ENCODE peak calls at places on chromosomes 13 and 19, in five cellular contexts. B is AG09309, I is psoas muscle, H is astrocyte, V is IMR-90. A is an unnamed sample.

GRCh38 chr13:80074143-80074752 is 266.7 kb downstream of the SPRY2 start:
- DNase-seq in B (no peak), I (no peak), H (no peak), V (no peak), A (no peak)

GRCh38 chr19:37963190-37963947 is 56.4 kb downstream of the SIPA1L3 start:
- DNase-seq in B (peak), I (no peak), H (peak), V (peak), A (peak)

GRCh38 chr19:56601375-56601774 is 6.3 kb downstream of the ZNF71 start:
- DNase-seq in B (no peak), I (no peak), H (peak), V (peak), A (no peak)

GRCh38 chr19:29715695-29716581 is 877 bp upstream of the C19orf12 start:
- DNase-seq in B (no peak), I (no peak), H (no peak), V (no peak), A (peak)

GRCh38 chr13:75223981-75224742 is 257.8 kb downstream of the TBC1D4 start:
- DNase-seq in B (no peak), I (no peak), H (no peak), V (no peak), A (no peak)

GRCh38 chr19:41531438-41532311 is 44.3 kb upstream of the CEACAM21 start:
- DNase-seq in B (no peak), I (peak), H (no peak), V (peak), A (peak)

GRCh38 chr13:79289557-79289956 is 116.5 kb downstream of the RBM26 start:
- DNase-seq in B (no peak), I (no peak), H (no peak), V (no peak), A (peak)

GRCh38 chr13:98216135-98216565 is 39.1 kb upstream of the RNF113B start:
- DNase-seq in B (no peak), I (peak), H (peak), V (peak), A (no peak)

GRCh38 chr19:12638611-12639182 is 27.8 kb downstream of the MAN2B1 start:
- DNase-seq in B (no peak), I (no peak), H (no peak), V (no peak), A (no peak)

DNA sequence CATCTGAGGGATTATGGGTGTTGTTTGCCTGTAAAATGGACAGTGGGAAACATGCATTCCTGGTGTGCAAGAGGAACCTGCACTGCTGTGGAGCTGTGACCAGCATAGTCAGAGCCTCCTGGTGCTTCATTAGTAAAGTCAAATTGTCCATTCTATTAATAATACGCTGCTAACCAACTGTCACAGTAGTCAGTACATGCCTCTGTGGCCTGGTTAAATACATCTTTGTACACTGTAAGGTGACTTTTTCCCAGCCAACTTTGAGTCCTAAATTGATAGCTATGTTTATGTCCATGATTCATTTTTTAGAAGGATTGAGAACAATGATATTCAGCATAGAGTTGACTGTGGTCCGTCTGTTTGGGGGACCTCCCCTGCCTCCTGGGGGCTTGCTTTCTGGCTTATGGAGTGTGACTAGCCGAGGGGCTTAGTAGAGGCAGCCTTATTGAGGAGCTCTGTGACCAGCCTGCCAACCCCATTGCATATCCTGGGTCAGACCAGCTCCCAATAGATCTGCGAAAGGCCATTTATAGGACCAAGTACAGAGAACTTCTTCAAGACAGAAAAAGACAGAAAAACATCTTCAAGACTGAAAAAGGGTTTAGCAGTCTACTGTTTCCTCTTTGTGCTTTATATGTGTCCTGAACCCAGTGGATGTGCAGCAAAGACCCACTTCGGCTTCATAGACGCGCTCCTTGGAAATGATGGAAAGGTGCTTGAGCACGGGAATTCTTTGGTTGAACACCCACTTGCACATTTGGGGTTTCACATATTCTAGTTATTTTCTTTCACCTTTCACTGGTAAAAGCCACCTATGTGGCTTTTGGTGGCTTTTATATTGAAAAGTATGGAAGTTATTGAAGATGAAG is 4.3 kb downstream of the GPR183 start:
- DNase-seq in B (no peak), I (no peak), H (no peak), V (no peak), A (no peak)
- H3K4me3 ChIP-seq in B (no peak), I (no peak), H (no peak), V (no peak), A (no peak)

GRCh38 chr19:17968376-17968775 is 1.5 kb downstream of the KCNN1 start:
- DNase-seq in B (no peak), I (no peak), H (no peak), V (no peak), A (no peak)

GRCh38 chr19:17966115-17966455 is 822 bp upstream of the KCNN1 start:
- DNase-seq in B (no peak), I (no peak), H (no peak), V (no peak), A (no peak)

GRCh38 chr19:17967258-17968051 is 548 bp downstream of the KCNN1 start:
- DNase-seq in B (no peak), I (no peak), H (no peak), V (no peak), A (no peak)

GRCh38 chr19:17965370-17966114 is 1.4 kb upstream of the KCNN1 start:
- DNase-seq in B (no peak), I (no peak), H (no peak), V (no peak), A (no peak)

GRCh38 chr19:17966497-17967257 is at the start of gene KCNN1:
- DNase-seq in B (no peak), I (no peak), H (no peak), V (no peak), A (no peak)
- H3K4me3 ChIP-seq in B (no peak), I (peak), H (no peak), V (peak), A (no peak)

DNA sequence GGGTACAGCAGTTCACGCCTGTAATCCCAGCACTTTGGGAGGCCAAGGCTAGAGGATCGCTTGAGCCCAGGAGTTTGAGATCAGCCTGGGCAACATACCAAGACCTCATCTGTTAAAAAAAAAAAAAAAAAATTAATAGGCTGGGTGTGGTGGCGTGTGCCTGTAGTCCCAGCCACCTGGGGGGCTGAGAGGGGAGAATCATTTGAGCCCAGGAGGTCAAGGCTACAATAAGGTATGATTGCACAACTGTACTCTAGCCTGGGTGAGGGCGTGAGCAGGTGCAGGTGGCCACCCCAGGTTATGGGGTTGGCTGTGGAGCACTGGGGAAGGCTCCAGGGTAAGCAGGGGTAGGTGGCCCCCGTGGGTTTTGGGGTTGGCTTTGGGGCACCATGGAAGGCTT is 33.9 kb downstream of the MCF2L start:
- DNase-seq in B (no peak), I (no peak), H (no peak), V (no peak), A (no peak)
- H3K4me3 ChIP-seq in B (no peak), I (no peak), H (no peak), V (no peak), A (no peak)

GRCh38 chr13:99542788-99543406 is 41.6 kb downstream of the TM9SF2 start:
- DNase-seq in B (no peak), I (no peak), H (no peak), V (no peak), A (no peak)
- H3K4me3 ChIP-seq in B (no peak), I (no peak), H (no peak), V (no peak), A (no peak)

GRCh38 chr13:49219647-49220034 is 497 bp upstream of the MLNR start:
- DNase-seq in B (no peak), I (no peak), H (no peak), V (no peak), A (no peak)

GRCh38 chr13:49217962-49218492 is 2.1 kb upstream of the MLNR start:
- DNase-seq in B (no peak), I (no peak), H (no peak), V (no peak), A (no peak)

GRCh38 chr13:49218493-49219051 is 1.6 kb upstream of the MLNR start:
- DNase-seq in B (no peak), I (no peak), H (no peak), V (peak), A (no peak)

GRCh38 chr13:49220035-49220855 is at the start of gene MLNR:
- DNase-seq in B (no peak), I (peak), H (peak), V (no peak), A (no peak)

DNA sequence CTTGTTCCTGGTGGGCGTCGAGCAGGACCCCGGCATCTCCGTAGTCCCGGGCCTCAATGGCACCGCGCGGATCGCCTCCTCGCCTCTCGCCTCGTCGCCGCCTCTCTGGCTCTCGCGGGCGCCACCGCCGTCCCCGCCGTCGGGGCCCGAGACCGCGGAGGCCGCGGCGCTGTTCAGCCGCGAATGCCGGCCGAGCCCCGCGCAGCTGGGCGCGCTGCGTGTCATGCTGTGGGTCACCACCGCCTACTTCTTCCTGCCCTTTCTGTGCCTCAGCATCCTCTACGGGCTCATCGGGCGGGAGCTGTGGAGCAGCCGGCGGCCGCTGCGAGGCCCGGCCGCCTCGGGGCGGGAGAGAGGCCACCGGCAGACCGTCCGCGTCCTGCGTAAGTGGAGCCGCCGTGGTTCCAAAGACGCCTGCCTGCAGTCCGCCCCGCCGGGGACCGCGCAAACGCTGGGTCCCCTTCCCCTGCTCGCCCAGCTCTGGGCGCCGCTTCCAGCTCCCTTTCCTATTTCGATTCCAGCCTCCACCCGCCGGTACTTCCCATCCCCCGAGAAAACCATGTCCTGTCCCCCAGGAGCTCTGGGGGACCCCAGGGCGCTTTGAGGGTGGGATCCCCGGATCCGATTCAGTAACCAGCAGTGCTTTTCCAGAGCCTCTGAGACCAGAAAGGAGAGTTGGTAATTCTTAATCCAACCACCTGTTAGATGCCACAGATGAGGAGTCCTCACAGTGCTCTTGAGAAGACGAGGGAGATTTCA is 897 bp downstream of the MLNR start:
- DNase-seq in B (no peak), I (no peak), H (no peak), V (peak), A (no peak)
- H3K4me3 ChIP-seq in B (no peak), I (peak), H (no peak), V (peak), A (no peak)

DNA sequence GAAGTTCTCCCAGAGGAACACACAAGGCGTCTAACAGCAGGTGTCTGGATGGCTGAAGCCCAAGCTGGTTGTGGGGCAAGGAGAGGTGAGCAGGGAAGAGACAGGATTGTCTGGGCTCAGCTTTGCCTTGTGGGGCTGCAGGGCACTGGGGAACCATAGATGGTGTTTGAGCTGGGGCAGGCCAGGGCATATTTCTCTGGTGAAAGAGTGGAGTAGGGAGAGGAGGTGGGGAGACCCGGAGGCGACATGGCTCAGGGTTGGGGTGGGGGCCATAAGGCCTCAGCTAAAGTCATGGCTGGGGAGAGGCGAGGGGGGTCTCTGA is 5.4 kb upstream of the PALM start:
- DNase-seq in B (no peak), I (no peak), H (no peak), V (no peak), A (no peak)
- H3K4me3 ChIP-seq in B (no peak), I (peak), H (no peak), V (no peak), A (no peak)

GRCh38 chr19:39966617-39967016 is 4.3 kb upstream of the PSMC4 start:
- DNase-seq in B (no peak), I (no peak), H (no peak), V (no peak), A (no peak)

GRCh38 chr19:39968789-39969188 is 2.2 kb upstream of the PSMC4 start:
- DNase-seq in B (no peak), I (no peak), H (no peak), V (no peak), A (no peak)

GRCh38 chr19:39969266-39969665 is 1.7 kb upstream of the PSMC4 start:
- DNase-seq in B (no peak), I (no peak), H (no peak), V (peak), A (no peak)

GRCh38 chr19:39967561-39967960 is 3.4 kb upstream of the PSMC4 start:
- DNase-seq in B (no peak), I (no peak), H (no peak), V (no peak), A (no peak)

DNA sequence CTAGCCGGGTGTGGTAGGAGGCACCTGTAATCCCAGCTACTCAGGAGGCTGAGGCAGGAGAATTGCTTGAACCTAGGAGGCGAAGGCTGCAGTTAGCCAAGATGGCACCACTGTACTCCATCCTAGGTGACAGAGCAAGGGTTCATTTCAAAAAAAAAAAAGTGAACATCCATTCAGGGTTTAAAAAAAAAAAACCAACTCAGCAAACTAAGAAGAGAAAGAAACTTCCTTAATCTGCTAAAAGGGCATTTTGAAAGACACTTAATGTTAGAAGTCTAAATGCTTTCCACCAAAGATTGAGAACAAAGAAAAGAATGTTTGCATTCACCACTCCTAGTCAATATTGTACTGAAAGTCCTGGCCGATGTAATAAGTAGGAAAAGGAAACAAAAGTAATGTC is 7.1 kb upstream of the PSMC4 start:
- DNase-seq in B (no peak), I (no peak), H (no peak), V (no peak), A (no peak)
- H3K4me3 ChIP-seq in B (no peak), I (no peak), H (no peak), V (no peak), A (no peak)

GRCh38 chr13:109779074-109779473 is 7.3 kb downstream of the IRS2 start:
- DNase-seq in B (no peak), I (no peak), H (no peak), V (no peak), A (peak)
- H3K4me3 ChIP-seq in B (no peak), I (peak), H (peak), V (no peak), A (peak)

DNA sequence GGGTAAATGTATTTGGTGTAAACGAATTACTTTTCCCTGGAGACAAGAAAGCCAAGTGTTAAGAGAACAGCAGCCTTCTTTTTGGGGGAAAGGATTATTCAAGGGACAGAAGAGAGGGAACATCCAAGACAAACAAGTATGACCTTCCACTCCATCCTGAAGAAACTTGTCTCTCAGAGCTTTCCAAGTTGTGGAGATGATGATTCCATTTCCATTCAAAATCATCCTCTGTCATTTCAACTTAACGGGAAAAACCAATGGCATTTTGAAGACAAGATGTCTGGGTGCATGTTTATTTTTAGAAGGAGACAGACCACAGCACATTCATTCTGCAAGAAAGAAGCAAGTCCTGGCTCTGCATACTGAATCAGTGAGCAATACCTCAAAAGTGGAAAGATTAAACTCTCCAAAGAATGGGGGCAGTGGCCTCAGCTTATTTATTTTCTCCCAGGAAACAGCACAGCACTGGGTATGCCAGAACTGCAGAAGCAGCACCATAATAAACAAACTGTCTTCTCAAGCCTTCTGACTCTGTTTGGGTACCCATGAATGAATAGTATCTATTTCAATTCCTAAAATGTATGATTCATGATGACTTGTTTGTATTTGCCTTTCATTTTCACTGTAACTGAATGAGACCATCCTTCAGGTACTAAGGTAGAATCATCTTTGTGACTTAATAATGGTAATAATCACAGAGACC is 541.0 kb downstream of the RFC3 start:
- DNase-seq in B (peak), I (no peak), H (peak), V (peak), A (no peak)
- H3K4me3 ChIP-seq in B (no peak), I (no peak), H (no peak), V (no peak), A (no peak)

GRCh38 chr19:4916292-4917082 is 7.2 kb downstream of the UHRF1 start:
- DNase-seq in B (no peak), I (no peak), H (no peak), V (no peak), A (no peak)
- H3K4me3 ChIP-seq in B (no peak), I (peak), H (no peak), V (no peak), A (no peak)